ENCODE peak calls at places on chromosome 19, in ten cellular contexts. I, H, Z, K, L, F, J, M, C and Y are unnamed samples. For H3K27me3, the result is how much of the 10 kb centered on the place peaks cover.

GRCh38 chr19:677601-678380 is 1.6 kb downstream of the FSTL3 start:
- DNase-seq in I (no peak), H (peak), Z (no peak), K (no peak), L (peak), F (peak), J (no peak), M (no peak), C (no peak), Y (no peak)

GRCh38 chr19:3737487-3738205 is 23.8 kb downstream of the APBA3 start:
- DNase-seq in I (no peak), H (no peak), Z (no peak), K (no peak), L (no peak), F (no peak), J (no peak), M (no peak), C (no peak), Y (no peak)

GRCh38 chr19:932647-933552 is 7.1 kb downstream of the ARID3A start:
- DNase-seq in I (peak), H (peak), Z (peak), K (peak), L (peak), F (peak), J (no peak), M (peak), C (no peak), Y (no peak)

GRCh38 chr19:51726049-51726448 is 2.3 kb upstream of the HAS1 start:
- DNase-seq in I (no peak), H (peak), Z (peak), K (peak), L (peak), F (no peak), J (peak), M (no peak), C (no peak), Y (peak)

GRCh38 chr19:14467391-14467790 is 7.8 kb downstream of the PTGER1 start:
- DNase-seq in I (no peak), H (no peak), Z (no peak), K (no peak), L (no peak), F (no peak), J (no peak), M (no peak), C (no peak), Y (no peak)

GRCh38 chr19:11821474-11821873 is 7.4 kb downstream of the ZNF440 start:
- DNase-seq in I (no peak), H (no peak), Z (no peak), K (no peak), L (peak), F (no peak), J (no peak), M (no peak), C (no peak), Y (no peak)

GRCh38 chr19:41808663-41809566 is 12.5 kb downstream of the CEACAM3 start:
- DNase-seq in I (no peak), H (peak), Z (peak), K (no peak), L (no peak), F (no peak), J (peak), M (no peak), C (no peak), Y (no peak)

GRCh38 chr19:19064811-19065745 is 1.3 kb downstream of the SLC25A42 start:
- DNase-seq in I (peak), H (no peak), Z (peak), K (peak), L (no peak), F (no peak), J (no peak), M (no peak), C (no peak), Y (peak)

GRCh38 chr19:43634068-43634467 is 5.6 kb downstream of the CADM4 start:
- DNase-seq in I (no peak), H (no peak), Z (no peak), K (no peak), L (no peak), F (no peak), J (no peak), M (no peak), C (no peak), Y (no peak)

GRCh38 chr19:43782689-43783231 is 2.0 kb upstream of the KCNN4 start:
- DNase-seq in I (no peak), H (no peak), Z (no peak), K (no peak), L (no peak), F (no peak), J (peak), M (no peak), C (no peak), Y (no peak)

GRCh38 chr19:47540748-47541147 is 25.9 kb upstream of the NAPA start:
- DNase-seq in I (no peak), H (no peak), Z (no peak), K (peak), L (peak), F (no peak), J (no peak), M (no peak), C (no peak), Y (no peak)

GRCh38 chr19:6828698-6829633 is 56.5 kb downstream of the VAV1 start:
- DNase-seq in I (no peak), H (no peak), Z (no peak), K (peak), L (no peak), F (no peak), J (no peak), M (peak), C (peak), Y (no peak)

GRCh38 chr19:17095141-17095919 is 19.8 kb downstream of the MYO9B start:
- DNase-seq in I (no peak), H (peak), Z (no peak), K (no peak), L (peak), F (no peak), J (peak), M (no peak), C (peak), Y (no peak)

GRCh38 chr19:52336976-52337375 is 933 bp downstream of the ZNF610 start:
- DNase-seq in I (peak), H (no peak), Z (no peak), K (peak), L (peak), F (peak), J (no peak), M (no peak), C (no peak), Y (no peak)

GRCh38 chr19:14437578-14438140 is 4.6 kb downstream of the PKN1 start:
- DNase-seq in I (no peak), H (no peak), Z (no peak), K (no peak), L (no peak), F (no peak), J (no peak), M (no peak), C (no peak), Y (no peak)

GRCh38 chr19:41785653-41786052 is 10.7 kb upstream of the CEACAM3 start:
- DNase-seq in I (peak), H (no peak), Z (no peak), K (peak), L (peak), F (peak), J (no peak), M (peak), C (no peak), Y (peak)

GRCh38 chr19:5560156-5560555 is 7.6 kb downstream of the TINCR start:
- DNase-seq in I (no peak), H (no peak), Z (no peak), K (no peak), L (no peak), F (no peak), J (no peak), M (no peak), C (no peak), Y (no peak)

GRCh38 chr19:22604571-22605274 is 29.4 kb upstream of the ZNF492 start:
- DNase-seq in I (no peak), H (no peak), Z (peak), K (no peak), L (no peak), F (no peak), J (no peak), M (no peak), C (no peak), Y (no peak)

GRCh38 chr19:37506387-37507166 is at the start of gene ZNF793:
- DNase-seq in I (peak), H (peak), Z (peak), K (peak), L (peak), F (no peak), J (peak), M (peak), C (peak), Y (peak)

GRCh38 chr19:53870485-53870844 is 2.8 kb downstream of the MYADM start:
- DNase-seq in I (no peak), H (no peak), Z (no peak), K (no peak), L (peak), F (no peak), J (peak), M (no peak), C (no peak), Y (no peak)

GRCh38 chr19:53983457-53984289 is 7.8 kb upstream of the CACNG6 start:
- DNase-seq in I (no peak), H (no peak), Z (no peak), K (no peak), L (no peak), F (no peak), J (no peak), M (no peak), C (no peak), Y (no peak)

GRCh38 chr19:2495130-2495641 is 19.3 kb downstream of the GADD45B start:
- DNase-seq in I (peak), H (peak), Z (peak), K (no peak), L (peak), F (peak), J (peak), M (no peak), C (peak), Y (peak)

GRCh38 chr19:19426799-19427198 is 21.3 kb downstream of the GATAD2A start:
- DNase-seq in I (no peak), H (no peak), Z (no peak), K (no peak), L (no peak), F (no peak), J (no peak), M (no peak), C (no peak), Y (no peak)

GRCh38 chr19:37220383-37220782 is 2.4 kb downstream of the ZNF383 start:
- DNase-seq in I (no peak), H (no peak), Z (no peak), K (no peak), L (no peak), F (no peak), J (no peak), M (no peak), C (no peak), Y (no peak)

GRCh38 chr19:35408284-35409171 is 37.7 kb downstream of the GPR42 start:
- DNase-seq in I (no peak), H (no peak), Z (no peak), K (no peak), L (no peak), F (no peak), J (no peak), M (no peak), C (peak), Y (no peak)

GRCh38 chr19:30365121-30365800 is 6.9 kb upstream of the ZNF536 start:
- DNase-seq in I (no peak), H (no peak), Z (no peak), K (no peak), L (no peak), F (no peak), J (no peak), M (no peak), C (peak), Y (no peak)
- H3K27me3 ChIP-seq in I (under half), H (under half), Z (under half), K (under half), L (under half), F (under half), J (under half), M (under half), C (under half), Y (under half)

GRCh38 chr19:10419200-10419645 is 1.1 kb upstream of the PDE4A start:
- DNase-seq in I (peak), H (no peak), Z (no peak), K (no peak), L (peak), F (no peak), J (peak), M (peak), C (no peak), Y (no peak)

GRCh38 chr19:10421240-10421948 is 1.1 kb downstream of the PDE4A start:
- DNase-seq in I (no peak), H (no peak), Z (no peak), K (no peak), L (no peak), F (no peak), J (no peak), M (no peak), C (no peak), Y (no peak)

GRCh38 chr19:10421981-10422461 is 1.7 kb downstream of the PDE4A start:
- DNase-seq in I (no peak), H (no peak), Z (no peak), K (no peak), L (no peak), F (no peak), J (no peak), M (no peak), C (no peak), Y (no peak)

GRCh38 chr19:10419646-10420443 is 493 bp upstream of the PDE4A start:
- DNase-seq in I (peak), H (no peak), Z (no peak), K (peak), L (peak), F (peak), J (no peak), M (peak), C (no peak), Y (no peak)

DNA sequence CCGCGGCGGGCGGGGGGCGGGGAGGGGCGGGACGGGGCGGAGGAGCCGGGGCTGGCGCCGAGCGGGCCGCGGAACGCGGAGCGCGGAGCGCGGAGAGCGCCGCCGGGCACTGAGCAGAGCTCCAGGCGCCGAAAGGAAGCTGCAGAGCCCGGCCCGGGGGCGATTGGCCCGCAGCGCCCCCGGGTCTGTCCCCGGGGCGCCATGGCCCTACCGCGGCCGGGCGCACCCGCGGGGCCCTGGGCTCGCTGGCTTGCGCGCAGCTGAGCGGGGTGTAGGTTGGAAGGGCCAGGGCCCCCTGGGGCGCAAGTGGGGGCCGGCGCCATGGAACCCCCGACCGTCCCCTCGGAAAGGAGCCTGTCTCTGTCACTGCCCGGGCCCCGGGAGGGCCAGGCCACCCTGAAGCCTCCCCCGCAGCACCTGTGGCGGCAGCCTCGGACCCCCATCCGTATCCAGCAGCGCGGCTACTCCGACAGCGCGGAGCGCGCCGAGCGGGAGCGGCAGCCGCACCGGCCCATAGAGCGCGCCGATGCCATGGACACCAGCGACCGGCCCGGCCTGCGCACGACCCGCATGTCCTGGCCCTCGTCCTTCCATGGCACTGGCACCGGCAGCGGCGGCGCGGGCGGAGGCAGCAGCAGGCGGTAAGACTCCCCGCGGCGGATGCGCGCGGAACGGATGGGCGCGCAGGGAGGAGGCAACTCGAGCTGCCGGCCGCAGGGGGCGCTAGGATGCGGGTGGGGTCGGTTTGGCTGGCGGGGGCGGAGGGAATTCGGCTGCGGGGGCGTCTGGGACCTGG is at the start of gene PDE4A:
- DNase-seq in I (peak), H (no peak), Z (no peak), K (peak), L (peak), F (peak), J (no peak), M (peak), C (no peak), Y (no peak)
- H3K27me3 ChIP-seq in I (half or more), H (under half), Z (half or more), K (half or more), L (under half), F (under half), J (under half), M (half or more), C (under half), Y (under half)

DNA sequence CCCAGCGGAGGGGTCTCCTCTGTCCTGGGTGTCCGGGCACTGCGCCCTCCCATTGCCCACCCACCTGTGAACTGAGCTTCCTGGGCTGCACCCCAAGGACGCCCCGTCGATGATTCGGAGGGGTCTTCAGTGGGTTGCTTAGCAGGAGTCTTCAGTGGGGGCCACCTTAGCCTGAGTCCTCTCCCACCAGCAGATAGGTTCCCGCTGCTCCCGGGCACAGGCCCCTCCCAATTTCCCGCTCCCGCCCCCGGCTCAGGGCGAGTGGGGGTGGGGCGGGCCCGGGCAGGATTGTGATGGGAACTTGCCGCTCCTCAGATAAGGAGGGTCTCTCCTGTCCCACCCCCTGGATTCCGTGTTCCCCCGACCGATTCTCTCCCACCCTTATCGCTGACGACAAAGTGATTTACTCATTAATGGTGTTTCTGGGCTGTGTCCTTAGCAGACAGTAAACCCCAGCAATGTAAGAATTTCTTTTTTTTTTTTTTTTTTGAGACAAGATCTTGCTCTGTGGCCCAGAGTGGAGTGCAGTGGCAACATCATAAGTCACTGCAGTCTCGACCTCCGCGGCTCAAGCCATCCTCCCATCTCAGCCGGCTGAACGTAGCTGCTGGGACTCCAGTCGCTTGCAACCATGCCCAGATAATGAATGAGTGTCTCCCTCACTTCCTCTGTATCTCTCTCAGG is 655 bp upstream of the S1PR5 start:
- DNase-seq in I (peak), H (no peak), Z (no peak), K (peak), L (no peak), F (no peak), J (no peak), M (no peak), C (no peak), Y (no peak)
- H3K27me3 ChIP-seq in I (under half), H (under half), Z (half or more), K (half or more), L (under half), F (half or more), J (under half), M (half or more), C (under half), Y (under half)

DNA sequence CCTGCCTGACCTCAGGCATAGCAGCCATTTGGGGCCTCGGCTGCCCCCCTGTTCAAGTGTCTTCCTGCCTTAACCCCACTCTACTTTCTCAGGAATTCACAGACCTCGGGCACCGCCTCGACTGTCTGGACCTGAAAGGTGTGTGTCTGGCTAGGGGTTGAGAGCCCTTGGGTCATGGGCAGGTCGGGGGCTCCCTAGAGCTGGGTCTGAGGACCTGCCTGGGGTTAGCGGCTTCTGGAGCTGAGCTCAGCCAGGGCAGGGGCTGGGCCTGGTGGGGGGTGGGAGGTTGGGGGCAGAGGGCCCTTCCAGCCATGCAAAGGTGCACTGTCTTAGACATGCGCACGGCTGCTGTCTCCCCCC is 20.7 kb downstream of the NKPD1 start:
- DNase-seq in I (no peak), H (no peak), Z (no peak), K (no peak), L (no peak), F (no peak), J (no peak), M (no peak), C (no peak), Y (no peak)
- H3K27me3 ChIP-seq in I (under half), H (under half), Z (under half), K (under half), L (under half), F (under half), J (under half), M (under half), C (under half), Y (under half)

DNA sequence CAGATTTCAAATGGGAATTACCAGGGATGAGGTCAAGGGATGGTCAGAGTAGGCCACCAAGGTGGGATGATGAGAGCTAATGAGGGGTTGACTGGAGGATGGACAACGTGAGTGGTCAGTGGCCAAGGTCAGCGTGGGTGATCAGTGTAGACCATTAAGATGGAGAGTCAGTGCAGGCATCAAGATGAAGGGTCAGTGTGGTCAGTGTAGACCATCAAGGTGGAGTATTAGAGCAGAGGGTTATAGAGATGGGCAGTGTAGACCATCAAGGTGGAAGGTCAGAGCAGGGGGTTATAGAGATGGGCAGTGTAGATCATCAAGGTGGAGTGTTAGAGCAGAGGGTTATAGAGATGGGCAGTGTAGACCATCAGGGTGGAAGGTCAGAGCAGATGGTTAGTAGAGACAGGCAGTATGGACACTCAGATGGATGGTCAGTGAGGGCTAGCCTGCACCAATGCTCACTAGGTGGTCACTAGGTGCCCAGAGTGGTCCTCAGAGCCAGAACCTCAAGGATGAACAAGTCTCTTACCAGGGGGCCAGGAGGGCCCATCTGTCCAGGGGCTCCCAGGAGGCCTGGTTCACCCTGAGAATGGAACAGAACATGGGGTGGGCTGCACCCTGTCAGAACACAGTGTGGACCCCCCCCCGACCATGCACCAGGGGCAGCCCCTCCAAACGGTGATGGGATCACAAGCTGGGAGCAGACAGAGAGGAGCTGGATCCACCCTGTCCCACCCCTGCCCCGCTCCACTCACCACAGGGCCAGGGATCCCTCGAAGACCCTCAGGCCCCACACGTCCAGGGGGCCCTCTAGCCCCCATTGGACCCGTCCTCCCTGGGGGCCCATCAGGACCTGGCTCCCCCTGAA is 32.7 kb upstream of the OLFM2 start:
- DNase-seq in I (no peak), H (no peak), Z (peak), K (no peak), L (no peak), F (no peak), J (no peak), M (no peak), C (no peak), Y (no peak)
- H3K27me3 ChIP-seq in I (under half), H (under half), Z (under half), K (under half), L (under half), F (under half), J (under half), M (under half), C (under half), Y (under half)